ENCODE peak calls at places on chromosomes 1 and 21, in six cellular contexts. S, B, W, Q, L and C are unnamed samples.

GRCh38 chr1:227666286-227666685 is 68.8 kb downstream of the JMJD4 start:
- DNase-seq in S (no peak), B (no peak), W (no peak), Q (no peak), L (no peak), C (no peak)

GRCh38 chr1:198876371-198876871 is 237.6 kb downstream of the PTPRC start:
- DNase-seq in S (peak), B (no peak), W (peak), Q (no peak), L (no peak), C (no peak)

GRCh38 chr1:81604982-81605381 is 195.8 kb upstream of the ADGRL2 start:
- DNase-seq in S (no peak), B (no peak), W (no peak), Q (no peak), L (no peak), C (no peak)

GRCh38 chr1:101291562-101292035 is 54.8 kb downstream of the S1PR1 start:
- DNase-seq in S (peak), B (peak), W (no peak), Q (no peak), L (no peak), C (no peak)

GRCh38 chr21:44003307-44003966 is 8.7 kb upstream of the TRAPPC10 start:
- DNase-seq in S (no peak), B (no peak), W (no peak), Q (no peak), L (no peak), C (no peak)

GRCh38 chr1:87197156-87197555 is 131.5 kb upstream of the LMO4 start:
- DNase-seq in S (no peak), B (peak), W (no peak), Q (no peak), L (no peak), C (no peak)

GRCh38 chr21:36589352-36589971 is 109.5 kb upstream of the SIM2 start:
- DNase-seq in S (peak), B (peak), W (no peak), Q (no peak), L (no peak), C (no peak)

GRCh38 chr1:78840447-78841251 is 165.9 kb downstream of the ADGRL4 start:
- DNase-seq in S (peak), B (peak), W (no peak), Q (peak), L (no peak), C (no peak)

GRCh38 chr1:225424562-225425210 is 3.2 kb downstream of the LBR start:
- DNase-seq in S (no peak), B (peak), W (no peak), Q (no peak), L (no peak), C (no peak)

GRCh38 chr1:42730988-42731387 is 9.0 kb downstream of the CLDN19 start:
- DNase-seq in S (no peak), B (no peak), W (no peak), Q (peak), L (no peak), C (no peak)

GRCh38 chr1:169156537-169156936 is 50.0 kb downstream of the ATP1B1 start:
- DNase-seq in S (no peak), B (no peak), W (no peak), Q (no peak), L (no peak), C (no peak)

GRCh38 chr1:17630048-17630830 is 90.7 kb downstream of the ARHGEF10L start:
- DNase-seq in S (no peak), B (peak), W (no peak), Q (no peak), L (no peak), C (no peak)